ENCODE peak calls at places on chromosomes 6 and 20, in nine cellular contexts. One of them, this sample, is unnamed.

GRCh38 chr6:18752278-18753057 is 365.3 kb downstream of the RNF144B start:
- DNase-seq in WERI-Rb-1: no peak
- DNase-seq in IMR-90: no peak
- DNase-seq in mammary epithelial cell: no peak
- DNase-seq in K562: no peak
- DNase-seq in GM23338: peak
- DNase-seq in colonic mucosa: no peak
- DNase-seq in ovary: no peak
- DNase-seq in brain microvascular endothelial cell: no peak
- DNase-seq in this sample: no peak

GRCh38 chr20:57749131-57749690 is 39.4 kb upstream of the PMEPA1 start:
- DNase-seq in mammary epithelial cell: no peak
- DNase-seq in colonic mucosa: no peak
- DNase-seq in K562: no peak
- DNase-seq in WERI-Rb-1: no peak
- DNase-seq in ovary: no peak
- DNase-seq in IMR-90: no peak
- DNase-seq in brain microvascular endothelial cell: no peak
- DNase-seq in GM23338: no peak
- DNase-seq in this sample: no peak

GRCh38 chr6:154548130-154548830 is 37.8 kb upstream of the CNKSR3 start:
- DNase-seq in GM23338: no peak
- DNase-seq in WERI-Rb-1: no peak
- DNase-seq in ovary: peak
- DNase-seq in colonic mucosa: peak
- DNase-seq in brain microvascular endothelial cell: peak
- DNase-seq in mammary epithelial cell: no peak
- DNase-seq in K562: no peak
- DNase-seq in IMR-90: peak
- DNase-seq in this sample: no peak

GRCh38 chr6:129717287-129717686 is 7.3 kb upstream of the ARHGAP18 start:
- DNase-seq in GM23338: no peak
- DNase-seq in colonic mucosa: no peak
- DNase-seq in K562: no peak
- DNase-seq in IMR-90: peak
- DNase-seq in ovary: no peak
- DNase-seq in mammary epithelial cell: peak
- DNase-seq in WERI-Rb-1: no peak
- DNase-seq in brain microvascular endothelial cell: peak
- DNase-seq in this sample: no peak

GRCh38 chr20:1491891-1492642 is 847 bp upstream of the SIRPB2 start:
- DNase-seq in K562: no peak
- DNase-seq in colonic mucosa: no peak
- DNase-seq in WERI-Rb-1: no peak
- DNase-seq in brain microvascular endothelial cell: no peak
- DNase-seq in GM23338: no peak
- DNase-seq in IMR-90: no peak
- DNase-seq in ovary: no peak
- DNase-seq in mammary epithelial cell: no peak
- DNase-seq in this sample: no peak

GRCh38 chr6:33678932-33679478 is 32.5 kb downstream of the UQCC2 start:
- DNase-seq in WERI-Rb-1: no peak
- DNase-seq in colonic mucosa: no peak
- DNase-seq in brain microvascular endothelial cell: no peak
- DNase-seq in mammary epithelial cell: no peak
- DNase-seq in GM23338: no peak
- DNase-seq in IMR-90: no peak
- DNase-seq in ovary: no peak
- DNase-seq in K562: no peak
- DNase-seq in this sample: no peak

GRCh38 chr6:133408543-133408942 is 167.4 kb downstream of the EYA4 start:
- DNase-seq in brain microvascular endothelial cell: no peak
- DNase-seq in GM23338: no peak
- DNase-seq in WERI-Rb-1: no peak
- DNase-seq in colonic mucosa: no peak
- DNase-seq in mammary epithelial cell: no peak
- DNase-seq in ovary: no peak
- DNase-seq in IMR-90: peak
- DNase-seq in K562: no peak
- DNase-seq in this sample: no peak

GRCh38 chr6:9517806-9518205 is 897.1 kb downstream of the TFAP2A start:
- DNase-seq in ovary: no peak
- DNase-seq in K562: no peak
- DNase-seq in brain microvascular endothelial cell: no peak
- DNase-seq in IMR-90: no peak
- DNase-seq in mammary epithelial cell: peak
- DNase-seq in colonic mucosa: no peak
- DNase-seq in WERI-Rb-1: no peak
- DNase-seq in GM23338: no peak
- DNase-seq in this sample: no peak

GRCh38 chr6:105596284-105596755 is 193.4 kb upstream of the PREP start:
- DNase-seq in IMR-90: peak
- DNase-seq in mammary epithelial cell: peak
- DNase-seq in brain microvascular endothelial cell: peak
- DNase-seq in GM23338: no peak
- DNase-seq in ovary: no peak
- DNase-seq in K562: no peak
- DNase-seq in colonic mucosa: no peak
- DNase-seq in WERI-Rb-1: no peak
- DNase-seq in this sample: no peak

GRCh38 chr20:2795451-2795850 is 5.0 kb downstream of the CPXM1 start:
- DNase-seq in brain microvascular endothelial cell: no peak
- DNase-seq in mammary epithelial cell: no peak
- DNase-seq in GM23338: no peak
- DNase-seq in colonic mucosa: no peak
- DNase-seq in IMR-90: no peak
- DNase-seq in ovary: no peak
- DNase-seq in K562: peak
- DNase-seq in WERI-Rb-1: no peak
- DNase-seq in this sample: no peak

GRCh38 chr6:39086294-39086693 is 28.7 kb downstream of the SAYSD1 start:
- DNase-seq in brain microvascular endothelial cell: no peak
- DNase-seq in WERI-Rb-1: no peak
- DNase-seq in GM23338: no peak
- DNase-seq in K562: no peak
- DNase-seq in IMR-90: no peak
- DNase-seq in colonic mucosa: no peak
- DNase-seq in ovary: no peak
- DNase-seq in mammary epithelial cell: no peak
- DNase-seq in this sample: no peak

GRCh38 chr20:36633285-36633772 is 12.7 kb downstream of the SLA2 start:
- DNase-seq in GM23338: no peak
- DNase-seq in colonic mucosa: no peak
- DNase-seq in IMR-90: no peak
- DNase-seq in WERI-Rb-1: no peak
- DNase-seq in mammary epithelial cell: no peak
- DNase-seq in ovary: no peak
- DNase-seq in brain microvascular endothelial cell: no peak
- DNase-seq in K562: no peak
- DNase-seq in this sample: no peak

GRCh38 chr6:149128489-149129145 is 188.9 kb upstream of the TAB2 start:
- DNase-seq in IMR-90: no peak
- DNase-seq in brain microvascular endothelial cell: no peak
- DNase-seq in GM23338: no peak
- DNase-seq in WERI-Rb-1: no peak
- DNase-seq in colonic mucosa: no peak
- DNase-seq in mammary epithelial cell: no peak
- DNase-seq in ovary: peak
- DNase-seq in K562: peak
- DNase-seq in this sample: no peak

GRCh38 chr6:156028310-156029131 is 572.9 kb upstream of the NOX3 start:
- DNase-seq in IMR-90: no peak
- DNase-seq in K562: no peak
- DNase-seq in WERI-Rb-1: no peak
- DNase-seq in ovary: no peak
- DNase-seq in brain microvascular endothelial cell: no peak
- DNase-seq in mammary epithelial cell: no peak
- DNase-seq in colonic mucosa: no peak
- DNase-seq in GM23338: no peak
- DNase-seq in this sample: no peak

GRCh38 chr6:53639520-53639919 is 26.0 kb downstream of the KLHL31 start:
- DNase-seq in IMR-90: no peak
- DNase-seq in WERI-Rb-1: no peak
- DNase-seq in K562: no peak
- DNase-seq in GM23338: no peak
- DNase-seq in colonic mucosa: no peak
- DNase-seq in mammary epithelial cell: no peak
- DNase-seq in brain microvascular endothelial cell: no peak
- DNase-seq in ovary: no peak
- DNase-seq in this sample: no peak

GRCh38 chr6:129500958-129501381 is 209.0 kb downstream of the ARHGAP18 start:
- DNase-seq in K562: peak
- DNase-seq in brain microvascular endothelial cell: peak
- DNase-seq in IMR-90: peak
- DNase-seq in GM23338: peak
- DNase-seq in mammary epithelial cell: no peak
- DNase-seq in colonic mucosa: no peak
- DNase-seq in WERI-Rb-1: peak
- DNase-seq in ovary: no peak
- DNase-seq in this sample: no peak

GRCh38 chr6:43817192-43817591 is 47.2 kb downstream of the VEGFA start:
- DNase-seq in GM23338: peak
- DNase-seq in colonic mucosa: peak
- DNase-seq in mammary epithelial cell: peak
- DNase-seq in brain microvascular endothelial cell: peak
- DNase-seq in ovary: no peak
- DNase-seq in IMR-90: peak
- DNase-seq in K562: peak
- DNase-seq in WERI-Rb-1: peak
- DNase-seq in this sample: no peak

GRCh38 chr20:37239026-37239451 is 22.6 kb downstream of the GHRH start:
- DNase-seq in WERI-Rb-1: peak
- DNase-seq in colonic mucosa: peak
- DNase-seq in brain microvascular endothelial cell: no peak
- DNase-seq in GM23338: no peak
- DNase-seq in ovary: no peak
- DNase-seq in mammary epithelial cell: no peak
- DNase-seq in K562: no peak
- DNase-seq in IMR-90: peak
- DNase-seq in this sample: no peak

GRCh38 chr20:36604952-36605308 is 649 bp upstream of the RAB5IF start:
- DNase-seq in K562: no peak
- DNase-seq in colonic mucosa: peak
- DNase-seq in GM23338: peak
- DNase-seq in IMR-90: no peak
- DNase-seq in brain microvascular endothelial cell: no peak
- DNase-seq in WERI-Rb-1: no peak
- DNase-seq in mammary epithelial cell: no peak
- DNase-seq in ovary: peak
- DNase-seq in this sample: peak

GRCh38 chr6:101013612-101014195 is 132.6 kb upstream of the ASCC3 start:
- DNase-seq in mammary epithelial cell: peak
- DNase-seq in IMR-90: no peak
- DNase-seq in K562: no peak
- DNase-seq in colonic mucosa: no peak
- DNase-seq in ovary: no peak
- DNase-seq in GM23338: no peak
- DNase-seq in WERI-Rb-1: peak
- DNase-seq in brain microvascular endothelial cell: no peak
- DNase-seq in this sample: no peak
- H3K4me3 ChIP-seq in mammary epithelial cell: no peak
- H3K4me3 ChIP-seq in IMR-90: no peak
- H3K4me3 ChIP-seq in K562: no peak
- H3K4me3 ChIP-seq in colonic mucosa: no peak
- H3K4me3 ChIP-seq in ovary: no peak
- H3K4me3 ChIP-seq in GM23338: no peak
- H3K4me3 ChIP-seq in WERI-Rb-1: no peak
- H3K4me3 ChIP-seq in brain microvascular endothelial cell: no peak
- H3K4me3 ChIP-seq in this sample: no peak

GRCh38 chr6:100881707-100882040 is 545 bp upstream of the ASCC3 start:
- DNase-seq in colonic mucosa: no peak
- DNase-seq in K562: no peak
- DNase-seq in ovary: no peak
- DNase-seq in IMR-90: peak
- DNase-seq in GM23338: no peak
- DNase-seq in mammary epithelial cell: no peak
- DNase-seq in WERI-Rb-1: no peak
- DNase-seq in brain microvascular endothelial cell: no peak
- DNase-seq in this sample: no peak
- H3K27ac ChIP-seq in colonic mucosa: peak
- H3K27ac ChIP-seq in K562: peak
- H3K27ac ChIP-seq in ovary: no peak
- H3K27ac ChIP-seq in IMR-90: peak
- H3K27ac ChIP-seq in GM23338: peak
- H3K27ac ChIP-seq in mammary epithelial cell: peak
- H3K27ac ChIP-seq in WERI-Rb-1: peak
- H3K27ac ChIP-seq in brain microvascular endothelial cell: peak
- H3K27ac ChIP-seq in this sample: peak

GRCh38 chr6:26457796-26458688 is at the start of gene BTN2A1:
- DNase-seq in GM23338: peak
- DNase-seq in colonic mucosa: peak
- DNase-seq in WERI-Rb-1: peak
- DNase-seq in brain microvascular endothelial cell: peak
- DNase-seq in IMR-90: peak
- DNase-seq in mammary epithelial cell: peak
- DNase-seq in K562: peak
- DNase-seq in ovary: peak
- DNase-seq in this sample: peak
- TF ChIP-seq CTCF in GM23338: no peak
- TF ChIP-seq CTCF in colonic mucosa: no peak
- TF ChIP-seq CTCF in WERI-Rb-1: peak
- TF ChIP-seq CTCF in brain microvascular endothelial cell: peak
- TF ChIP-seq CTCF in IMR-90: no peak
- TF ChIP-seq CTCF in mammary epithelial cell: no peak
- TF ChIP-seq CTCF in K562: peak
- TF ChIP-seq CTCF in ovary: no peak
- TF ChIP-seq CTCF in this sample: no peak

GRCh38 chr6:50822078-50822476 is 3.4 kb downstream of the TFAP2B start:
- DNase-seq in mammary epithelial cell: peak
- DNase-seq in K562: no peak
- DNase-seq in ovary: no peak
- DNase-seq in IMR-90: no peak
- DNase-seq in brain microvascular endothelial cell: peak
- DNase-seq in colonic mucosa: no peak
- DNase-seq in WERI-Rb-1: no peak
- DNase-seq in GM23338: no peak
- DNase-seq in this sample: no peak

GRCh38 chr6:50824505-50824904 is 5.8 kb downstream of the TFAP2B start:
- DNase-seq in mammary epithelial cell: no peak
- DNase-seq in WERI-Rb-1: no peak
- DNase-seq in ovary: no peak
- DNase-seq in colonic mucosa: no peak
- DNase-seq in K562: no peak
- DNase-seq in IMR-90: no peak
- DNase-seq in brain microvascular endothelial cell: no peak
- DNase-seq in GM23338: peak
- DNase-seq in this sample: no peak

GRCh38 chr6:50821431-50822077 is 2.9 kb downstream of the TFAP2B start:
- DNase-seq in colonic mucosa: no peak
- DNase-seq in ovary: no peak
- DNase-seq in brain microvascular endothelial cell: no peak
- DNase-seq in IMR-90: no peak
- DNase-seq in GM23338: no peak
- DNase-seq in K562: no peak
- DNase-seq in WERI-Rb-1: no peak
- DNase-seq in mammary epithelial cell: no peak
- DNase-seq in this sample: no peak

GRCh38 chr6:50825375-50826036 is 6.8 kb downstream of the TFAP2B start:
- DNase-seq in mammary epithelial cell: no peak
- DNase-seq in IMR-90: no peak
- DNase-seq in WERI-Rb-1: no peak
- DNase-seq in ovary: no peak
- DNase-seq in brain microvascular endothelial cell: no peak
- DNase-seq in colonic mucosa: no peak
- DNase-seq in K562: peak
- DNase-seq in GM23338: no peak
- DNase-seq in this sample: no peak

GRCh38 chr6:50823130-50823920 is 4.7 kb downstream of the TFAP2B start:
- DNase-seq in WERI-Rb-1: no peak
- DNase-seq in mammary epithelial cell: no peak
- DNase-seq in ovary: no peak
- DNase-seq in colonic mucosa: no peak
- DNase-seq in GM23338: no peak
- DNase-seq in IMR-90: no peak
- DNase-seq in brain microvascular endothelial cell: no peak
- DNase-seq in K562: no peak
- DNase-seq in this sample: no peak
- H3K4me3 ChIP-seq in WERI-Rb-1: no peak
- H3K4me3 ChIP-seq in mammary epithelial cell: no peak
- H3K4me3 ChIP-seq in ovary: no peak
- H3K4me3 ChIP-seq in colonic mucosa: no peak
- H3K4me3 ChIP-seq in GM23338: peak
- H3K4me3 ChIP-seq in IMR-90: no peak
- H3K4me3 ChIP-seq in brain microvascular endothelial cell: no peak
- H3K4me3 ChIP-seq in K562: no peak
- H3K4me3 ChIP-seq in this sample: no peak

This sample was measured in dorsolateral prefrontal cortex.